ENCODE peak calls at places on chromosomes 4 and X, in five cellular contexts. E is left ventricle myocardium inferior, F is HCT116, M is heart right ventricle, R is A549. Y is an unnamed sample.

GRCh38 chr4:156790866-156791265 is 180.7 kb downstream of the PDGFC start:
- DNase-seq in E (no peak), F (no peak), M (no peak), R (no peak), Y (no peak)

GRCh38 chrX:47513697-47514085 is 30.7 kb upstream of the ZNF41 start:
- DNase-seq in E (no peak), F (no peak), M (no peak), R (no peak), Y (no peak)

GRCh38 chrX:149370097-149370496 is 135.0 kb downstream of the IDS start:
- DNase-seq in E (no peak), F (no peak), M (no peak), R (no peak), Y (no peak)

GRCh38 chr4:180057891-180058643 is 2185.1 kb upstream of the TENM3 start:
- DNase-seq in E (no peak), F (no peak), M (peak; percentile 9), R (peak; percentile 2), Y (no peak)

GRCh38 chr4:160044693-160045092 is 941.8 kb downstream of the RAPGEF2 start:
- DNase-seq in E (no peak), F (no peak), M (no peak), R (no peak), Y (no peak)

GRCh38 chrX:351736-352135 is 33.1 kb upstream of the GTPBP6 start:
- DNase-seq in E (peak; percentile 6), F (no peak), M (no peak), R (no peak), Y (peak; percentile 44)

GRCh38 chr4:102308032-102308799 is 37.1 kb downstream of the SLC39A8 start:
- DNase-seq in E (no peak), F (no peak), M (no peak), R (peak; percentile 1), Y (no peak)

GRCh38 chr4:57426779-57427395 is 316.7 kb upstream of the IGFBP7 start:
- DNase-seq in E (peak; percentile 55), F (peak; percentile 19), M (peak; percentile 69), R (peak; percentile 71), Y (peak; percentile 80)

GRCh38 chr4:86855572-86855971 is 6.4 kb upstream of the SLC10A6 start:
- DNase-seq in E (no peak), F (peak; percentile 18), M (no peak), R (peak; percentile 14), Y (no peak)

GRCh38 chr4:37981844-37982720 is 21.9 kb downstream of the PTTG2 start:
- DNase-seq in E (no peak), F (no peak), M (no peak), R (no peak), Y (no peak)

GRCh38 chrX:3244955-3245354 is 101.5 kb downstream of the MXRA5 start:
- DNase-seq in E (no peak), F (no peak), M (no peak), R (peak; percentile 5), Y (no peak)

GRCh38 chr4:99841143-99841542 is 24.5 kb downstream of the DAPP1 start:
- DNase-seq in E (no peak), F (no peak), M (no peak), R (no peak), Y (no peak)

GRCh38 chr4:145066063-145066501 is 31.9 kb downstream of the ANAPC10 start:
- DNase-seq in E (no peak), F (peak; percentile 60), M (no peak), R (peak; percentile 29), Y (no peak)

GRCh38 chrX:132217203-132218073 is 1.8 kb downstream of the RAP2C start:
- DNase-seq in E (peak; percentile 41), F (peak; percentile 74), M (peak; percentile 40), R (peak; percentile 87), Y (peak; percentile 79)

GRCh38 chr4:148814030-148814429 is 371.8 kb upstream of the NR3C2 start:
- DNase-seq in E (no peak), F (no peak), M (no peak), R (no peak), Y (no peak)

GRCh38 chrX:19579485-19579884 is 64.2 kb upstream of the MAP3K15 start:
- DNase-seq in E (no peak), F (no peak), M (no peak), R (no peak), Y (no peak)

GRCh38 chrX:14039344-14039743 is 9.7 kb upstream of the GEMIN8 start:
- DNase-seq in E (no peak), F (no peak), M (no peak), R (peak; percentile 54), Y (no peak)

GRCh38 chr4:177728361-177729152 is 286.3 kb upstream of the AGA start:
- DNase-seq in E (no peak), F (peak; percentile 89), M (no peak), R (peak; percentile 45), Y (peak; percentile 47)

GRCh38 chrX:106791495-106791894 is 11.0 kb upstream of the TBC1D8B start:
- DNase-seq in E (no peak), F (no peak), M (no peak), R (peak; percentile 16), Y (no peak)

GRCh38 chr4:168737441-168738176 is 240.8 kb downstream of the PALLD start:
- DNase-seq in E (no peak), F (no peak), M (no peak), R (no peak), Y (no peak)

GRCh38 chr4:136680761-136681160 is 851.5 kb downstream of the PCDH18 start:
- DNase-seq in E (no peak), F (no peak), M (no peak), R (no peak), Y (no peak)

GRCh38 chr4:177442623-177443155 is 452 bp upstream of the AGA start:
- DNase-seq in E (no peak), F (no peak), M (no peak), R (peak; percentile 14), Y (no peak)

GRCh38 chrX:54427837-54428424 is 12.3 kb upstream of the TSR2 start:
- DNase-seq in E (no peak), F (no peak), M (no peak), R (no peak), Y (no peak)

GRCh38 chr4:135408109-135408508 is 1206.5 kb upstream of the PABPC4L start:
- DNase-seq in E (no peak), F (no peak), M (no peak), R (no peak), Y (peak; percentile 57)

GRCh38 chr4:82500106-82500738 is 61.6 kb downstream of the TMEM150C start:
- DNase-seq in E (no peak), F (no peak), M (no peak), R (no peak), Y (no peak)

GRCh38 chr4:80875642-80876041 is 154.9 kb upstream of the BMP3 start:
- DNase-seq in E (no peak), F (no peak), M (no peak), R (no peak), Y (no peak)

GRCh38 chrX:32268207-32268606 is 943.1 kb downstream of the DMD start:
- DNase-seq in E (no peak), F (no peak), M (no peak), R (no peak), Y (no peak)

GRCh38 chrX:53681661-53682060 is 4.9 kb downstream of the HUWE1 start:
- DNase-seq in E (no peak), F (no peak), M (no peak), R (no peak), Y (no peak)

GRCh38 chr4:163815776-163816175 is 321.3 kb downstream of the TMA16 start:
- DNase-seq in E (no peak), F (no peak), M (no peak), R (no peak), Y (no peak)

GRCh38 chr4:16082424-16083216 is 1.2 kb downstream of the PROM1 start:
- DNase-seq in E (no peak), F (no peak), M (peak; percentile 16), R (no peak), Y (peak; percentile 36)

GRCh38 chrX:107673933-107674479 is 45.7 kb downstream of the PRPS1 start:
- DNase-seq in E (peak; percentile 83), F (no peak), M (peak; percentile 80), R (no peak), Y (peak; percentile 87)

GRCh38 chr4:6710282-6710681 is 617 bp upstream of the MRFAP1L1 start:
- DNase-seq in E (no peak), F (no peak), M (no peak), R (no peak), Y (no peak)

GRCh38 chr4:15956179-15956850 is 6.7 kb downstream of the FGFBP2 start:
- DNase-seq in E (peak; percentile 66), F (peak; percentile 78), M (peak; percentile 66), R (peak; percentile 77), Y (peak; percentile 78)

GRCh38 chr4:8254076-8254475 is 15.5 kb upstream of the HTRA3 start:
- DNase-seq in E (no peak), F (no peak), M (no peak), R (no peak), Y (no peak)
- TF ChIP-seq CTCF in E (no peak), F (no peak), M (no peak), R (no peak), Y (no peak)

GRCh38 chr4:118950929-118951570 is 62.4 kb downstream of the SYNPO2 start:
- DNase-seq in E (no peak), F (no peak), M (no peak), R (no peak), Y (no peak)

GRCh38 chr4:118957683-118958082 is 69.0 kb downstream of the SYNPO2 start:
- DNase-seq in E (no peak), F (no peak), M (no peak), R (no peak), Y (no peak)

GRCh38 chr4:118953276-118953675 is 64.6 kb downstream of the SYNPO2 start:
- DNase-seq in E (no peak), F (no peak), M (no peak), R (no peak), Y (no peak)

GRCh38 chr4:118954246-118954645 is 65.6 kb downstream of the SYNPO2 start:
- DNase-seq in E (no peak), F (peak; percentile 15), M (no peak), R (peak; percentile 16), Y (no peak)

GRCh38 chr4:118955515-118955914 is 66.9 kb downstream of the SYNPO2 start:
- DNase-seq in E (no peak), F (no peak), M (no peak), R (no peak), Y (no peak)
- H3K27ac ChIP-seq in E (peak overlapping the region; percentile 67), F (no peak overlapping the region), M (peak overlapping the region; percentile 80), R (no peak overlapping the region), Y (no peak overlapping the region)

DNA sequence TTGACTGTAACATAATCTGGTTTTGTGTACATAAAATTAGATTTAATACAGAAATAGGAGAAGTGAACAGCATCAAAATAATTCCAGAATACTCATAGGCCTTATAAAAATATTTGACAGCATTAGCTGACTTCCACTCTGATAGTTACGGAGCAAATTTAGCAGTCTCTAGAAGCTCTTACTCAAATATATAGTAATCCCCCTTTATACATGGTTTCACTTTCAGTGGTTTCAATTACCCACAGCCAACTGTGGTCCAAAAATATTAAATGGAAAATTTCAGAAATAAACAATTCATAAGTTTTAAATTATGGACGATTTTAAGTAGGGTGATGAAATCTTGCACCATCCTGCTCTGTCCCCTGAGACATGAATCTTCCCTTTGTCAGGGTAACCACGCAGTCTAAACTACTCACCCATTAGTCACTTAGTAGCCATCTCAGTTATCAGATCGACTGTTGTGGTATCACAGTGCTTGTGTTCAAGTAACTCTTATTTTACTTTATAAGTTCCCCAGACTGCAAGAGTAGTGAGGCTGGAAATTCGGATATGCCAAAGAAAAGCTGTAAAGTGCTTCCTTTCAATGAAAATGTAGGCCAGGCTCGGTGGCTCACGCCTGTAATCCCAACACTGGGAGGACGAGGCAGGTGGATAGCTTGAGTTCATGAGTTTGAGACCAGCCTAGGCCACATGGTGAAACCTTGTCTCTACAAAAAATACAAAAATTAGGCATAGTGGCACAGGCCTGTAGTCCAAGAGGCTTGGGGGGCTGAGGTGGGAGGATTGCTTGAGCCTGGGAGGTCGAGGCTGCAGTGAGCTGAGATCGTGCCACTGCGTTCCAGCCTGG is 17.2 kb upstream of the RTL9 start:
- DNase-seq in E (no peak), F (peak; percentile 28), M (no peak), R (peak; percentile 42), Y (no peak)
- H3K4me3 ChIP-seq in E (no peak overlapping the region), F (no peak overlapping the region), M (no peak overlapping the region), R (no peak overlapping the region), Y (no peak overlapping the region)

GRCh38 chrX:113741744-113742143 is 842.1 kb upstream of the HTR2C start:
- DNase-seq in E (no peak), F (peak; percentile 18), M (no peak), R (peak; percentile 10), Y (no peak)
- TF ChIP-seq CTCF in E (no peak), F (peak; percentile 41), M (no peak), R (no peak), Y (no peak)

Y was measured in left lung.